ENCODE peak calls at places on chromosomes 7 and 10, in four cellular contexts. One of them, this sample, is unnamed. For H3K36me3 and H3K4me1, the result is how much of the 10 kb centered on the place peaks cover.

GRCh38 chr10:11870900-11871407 is 47.8 kb downstream of the PROSER2 start:
- DNase-seq in psoas muscle: no peak
- DNase-seq in PC-3: no peak
- DNase-seq in CD4-positive, CD25-positive, alpha-beta regulatory T cell: no peak
- DNase-seq in this sample: no peak

GRCh38 chr7:6248581-6248980 is 23.8 kb downstream of the CYTH3 start:
- DNase-seq in CD4-positive, CD25-positive, alpha-beta regulatory T cell: no peak
- DNase-seq in PC-3: peak
- DNase-seq in psoas muscle: no peak
- DNase-seq in this sample: no peak

GRCh38 chr7:5774136-5774535 is 7.3 kb downstream of the RNF216 start:
- DNase-seq in CD4-positive, CD25-positive, alpha-beta regulatory T cell: no peak
- DNase-seq in psoas muscle: no peak
- DNase-seq in PC-3: no peak
- DNase-seq in this sample: no peak

GRCh38 chr10:13720699-13721098 is 133.9 kb downstream of the PRPF18 start:
- DNase-seq in PC-3: no peak
- DNase-seq in CD4-positive, CD25-positive, alpha-beta regulatory T cell: no peak
- DNase-seq in psoas muscle: no peak
- DNase-seq in this sample: no peak

GRCh38 chr10:42864575-42864974 is 82.0 kb downstream of the BMS1 start:
- DNase-seq in CD4-positive, CD25-positive, alpha-beta regulatory T cell: no peak
- DNase-seq in PC-3: peak
- DNase-seq in psoas muscle: no peak
- DNase-seq in this sample: peak

GRCh38 chr7:110762514-110762913 is 328.4 kb upstream of the LRRN3 start:
- DNase-seq in PC-3: no peak
- DNase-seq in psoas muscle: no peak
- DNase-seq in CD4-positive, CD25-positive, alpha-beta regulatory T cell: no peak
- DNase-seq in this sample: no peak

GRCh38 chr10:94075521-94075920 is 81.8 kb downstream of the PLCE1 start:
- DNase-seq in psoas muscle: no peak
- DNase-seq in PC-3: peak
- DNase-seq in CD4-positive, CD25-positive, alpha-beta regulatory T cell: no peak
- DNase-seq in this sample: no peak

GRCh38 chr7:146387140-146387539 is 270.5 kb downstream of the CNTNAP2 start:
- DNase-seq in PC-3: no peak
- DNase-seq in CD4-positive, CD25-positive, alpha-beta regulatory T cell: no peak
- DNase-seq in psoas muscle: no peak
- DNase-seq in this sample: no peak

GRCh38 chr10:80104066-80104926 is 25.8 kb downstream of the TMEM254 start:
- DNase-seq in psoas muscle: peak
- DNase-seq in CD4-positive, CD25-positive, alpha-beta regulatory T cell: peak
- DNase-seq in PC-3: peak
- DNase-seq in this sample: no peak

GRCh38 chr10:83922246-83922860 is 217.0 kb upstream of the GHITM start:
- DNase-seq in psoas muscle: no peak
- DNase-seq in CD4-positive, CD25-positive, alpha-beta regulatory T cell: no peak
- DNase-seq in PC-3: no peak
- DNase-seq in this sample: no peak

GRCh38 chr7:158558816-158559215 is 28.8 kb downstream of the PTPRN2 start:
- DNase-seq in PC-3: no peak
- DNase-seq in psoas muscle: no peak
- DNase-seq in CD4-positive, CD25-positive, alpha-beta regulatory T cell: no peak
- DNase-seq in this sample: no peak

GRCh38 chr10:44716470-44716869 is 194.7 kb upstream of the TMEM72 start:
- DNase-seq in psoas muscle: no peak
- DNase-seq in CD4-positive, CD25-positive, alpha-beta regulatory T cell: no peak
- DNase-seq in PC-3: no peak
- DNase-seq in this sample: no peak

GRCh38 chr10:57880441-57881301 is 387.0 kb downstream of the IPMK start:
- DNase-seq in CD4-positive, CD25-positive, alpha-beta regulatory T cell: no peak
- DNase-seq in PC-3: peak
- DNase-seq in psoas muscle: no peak
- DNase-seq in this sample: no peak

GRCh38 chr7:10644849-10645248 is 328.8 kb upstream of the PHF14 start:
- DNase-seq in PC-3: no peak
- DNase-seq in psoas muscle: no peak
- DNase-seq in CD4-positive, CD25-positive, alpha-beta regulatory T cell: no peak
- DNase-seq in this sample: no peak

DNA sequence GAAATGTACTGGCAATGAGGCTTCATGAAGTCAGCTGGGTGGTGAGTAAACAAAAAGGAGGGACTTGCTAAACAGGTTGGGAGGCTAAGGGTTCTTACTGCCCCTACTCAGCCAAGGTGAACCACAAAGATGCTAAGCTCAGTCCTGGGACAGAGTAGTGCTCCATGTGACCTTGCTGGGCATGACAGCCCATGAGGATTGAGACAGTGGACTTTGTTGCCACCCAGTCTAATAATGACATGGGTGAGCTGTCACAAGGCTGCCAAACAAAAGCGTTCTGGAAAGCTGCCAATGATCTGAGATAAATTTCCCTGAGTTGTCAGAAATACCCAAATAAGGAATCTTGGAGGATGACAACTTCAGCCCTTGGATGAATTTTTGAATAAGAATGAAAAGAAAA is 75.2 kb downstream of the CLEC2L start:
- DNase-seq in PC-3: peak
- DNase-seq in psoas muscle: no peak
- DNase-seq in CD4-positive, CD25-positive, alpha-beta regulatory T cell: no peak
- DNase-seq in this sample: no peak
- H3K36me3 ChIP-seq in PC-3: half or more
- H3K36me3 ChIP-seq in psoas muscle: half or more
- H3K36me3 ChIP-seq in CD4-positive, CD25-positive, alpha-beta regulatory T cell: under half
- H3K36me3 ChIP-seq in this sample: under half

GRCh38 chr10:130575756-130576285 is 439.6 kb downstream of the GLRX3 start:
- DNase-seq in psoas muscle: no peak
- DNase-seq in CD4-positive, CD25-positive, alpha-beta regulatory T cell: no peak
- DNase-seq in PC-3: no peak
- DNase-seq in this sample: no peak
- H3K4me1 ChIP-seq in psoas muscle: under half
- H3K4me1 ChIP-seq in CD4-positive, CD25-positive, alpha-beta regulatory T cell: under half
- H3K4me1 ChIP-seq in PC-3: under half
- H3K4me1 ChIP-seq in this sample: under half

DNA sequence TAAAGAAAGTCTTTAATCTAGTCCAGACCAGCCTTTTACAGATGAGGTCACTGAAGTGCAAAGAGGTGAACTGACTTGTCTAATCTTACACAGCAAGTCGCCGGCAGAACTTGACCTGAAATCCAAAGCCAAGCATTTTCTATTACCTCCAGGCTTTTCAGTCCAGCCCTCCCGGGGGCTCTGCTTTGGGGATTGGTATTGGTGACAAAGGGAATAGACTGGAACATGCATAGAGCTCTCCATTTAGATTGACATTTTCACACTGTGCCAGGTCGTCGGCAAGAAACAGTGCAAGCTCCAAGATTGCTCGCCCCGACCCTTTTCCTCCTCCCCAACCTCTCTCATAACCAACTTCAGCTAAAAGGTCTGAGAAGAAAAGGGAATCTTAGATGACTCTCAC is 42.2 kb upstream of the MTPAP start:
- DNase-seq in PC-3: no peak
- DNase-seq in psoas muscle: no peak
- DNase-seq in CD4-positive, CD25-positive, alpha-beta regulatory T cell: no peak
- DNase-seq in this sample: no peak
- H3K4me3 ChIP-seq in PC-3: no peak
- H3K4me3 ChIP-seq in psoas muscle: no peak
- H3K4me3 ChIP-seq in CD4-positive, CD25-positive, alpha-beta regulatory T cell: no peak
- H3K4me3 ChIP-seq in this sample: no peak

GRCh38 chr10:408223-408622 is 273.0 kb downstream of the ZMYND11 start:
- DNase-seq in PC-3: peak
- DNase-seq in psoas muscle: no peak
- DNase-seq in CD4-positive, CD25-positive, alpha-beta regulatory T cell: no peak
- DNase-seq in this sample: no peak
- H3K36me3 ChIP-seq in PC-3: under half
- H3K36me3 ChIP-seq in psoas muscle: half or more
- H3K36me3 ChIP-seq in CD4-positive, CD25-positive, alpha-beta regulatory T cell: under half
- H3K36me3 ChIP-seq in this sample: under half

GRCh38 chr10:124089859-124090258 is 3.5 kb downstream of the CHST15 start:
- DNase-seq in psoas muscle: no peak
- DNase-seq in PC-3: no peak
- DNase-seq in CD4-positive, CD25-positive, alpha-beta regulatory T cell: no peak
- DNase-seq in this sample: no peak
- H3K4me1 ChIP-seq in psoas muscle: under half
- H3K4me1 ChIP-seq in PC-3: under half
- H3K4me1 ChIP-seq in CD4-positive, CD25-positive, alpha-beta regulatory T cell: under half
- H3K4me1 ChIP-seq in this sample: under half

DNA sequence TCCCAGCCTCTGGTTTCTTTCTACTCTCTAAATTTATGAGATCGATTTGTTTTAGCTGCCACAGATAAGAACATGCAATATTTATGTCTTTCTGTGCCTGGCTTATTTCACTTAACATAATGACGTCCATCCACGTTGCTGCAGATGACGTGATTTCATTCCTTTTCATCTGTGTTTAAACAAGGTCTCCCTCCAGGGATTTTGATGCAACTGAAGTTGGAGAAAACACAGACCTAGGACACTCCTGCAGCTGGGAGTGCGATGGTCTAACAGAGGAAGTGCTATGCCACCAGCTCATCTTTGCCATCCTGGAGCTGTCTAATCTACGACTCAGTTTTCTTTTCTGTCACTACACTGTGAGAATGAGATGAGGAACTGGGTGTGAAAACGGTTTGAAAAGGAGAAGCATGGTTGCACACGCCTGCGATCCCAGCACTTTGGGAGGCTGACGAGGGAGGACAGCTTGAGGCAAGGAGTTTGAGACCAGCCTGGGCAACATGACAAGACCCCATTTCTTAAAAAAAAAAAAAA is 1.5 kb upstream of the KCTD7 start:
- DNase-seq in PC-3: no peak
- DNase-seq in CD4-positive, CD25-positive, alpha-beta regulatory T cell: no peak
- DNase-seq in psoas muscle: no peak
- DNase-seq in this sample: no peak
- H3K4me3 ChIP-seq in PC-3: no peak
- H3K4me3 ChIP-seq in CD4-positive, CD25-positive, alpha-beta regulatory T cell: no peak
- H3K4me3 ChIP-seq in psoas muscle: peak
- H3K4me3 ChIP-seq in this sample: no peak

GRCh38 chr7:12217311-12217710 is 6.2 kb downstream of the TMEM106B start:
- DNase-seq in PC-3: no peak
- DNase-seq in psoas muscle: no peak
- DNase-seq in CD4-positive, CD25-positive, alpha-beta regulatory T cell: no peak
- DNase-seq in this sample: no peak

GRCh38 chr7:12220321-12221046 is 9.4 kb downstream of the TMEM106B start:
- DNase-seq in psoas muscle: no peak
- DNase-seq in PC-3: peak
- DNase-seq in CD4-positive, CD25-positive, alpha-beta regulatory T cell: no peak
- DNase-seq in this sample: peak

GRCh38 chr7:12222889-12223579 is 11.9 kb downstream of the TMEM106B start:
- DNase-seq in psoas muscle: no peak
- DNase-seq in PC-3: no peak
- DNase-seq in CD4-positive, CD25-positive, alpha-beta regulatory T cell: peak
- DNase-seq in this sample: no peak

GRCh38 chr7:12221414-12221813 is 10.3 kb downstream of the TMEM106B start:
- DNase-seq in CD4-positive, CD25-positive, alpha-beta regulatory T cell: no peak
- DNase-seq in psoas muscle: no peak
- DNase-seq in PC-3: no peak
- DNase-seq in this sample: no peak
- H3K36me3 ChIP-seq in CD4-positive, CD25-positive, alpha-beta regulatory T cell: under half
- H3K36me3 ChIP-seq in psoas muscle: half or more
- H3K36me3 ChIP-seq in PC-3: under half
- H3K36me3 ChIP-seq in this sample: under half

This sample was measured in HAP-1.